ENCODE peak calls at places on chromosomes 16 and 17, in four cellular contexts. G, K, B and F are unnamed samples.

GRCh38 chr17:83189013-83189672 is 109.7 kb downstream of the METRNL start:
- DNase-seq in G (no peak), K (no peak), B (no peak), F (no peak)

GRCh38 chr16:88566158-88566557 is 4.0 kb upstream of the ZC3H18 start:
- DNase-seq in G (no peak), K (no peak), B (peak; percentile 34), F (no peak)

GRCh38 chr17:80028030-80028429 is 7.6 kb downstream of the TBC1D16 start:
- DNase-seq in G (no peak), K (no peak), B (no peak), F (no peak)

GRCh38 chr16:47787695-47788094 is 326.6 kb downstream of the PHKB start:
- DNase-seq in G (no peak), K (no peak), B (no peak), F (no peak)

GRCh38 chr17:7745748-7746470 is 28.4 kb downstream of the DNAH2 start:
- DNase-seq in G (no peak), K (peak; percentile 61), B (peak; percentile 73), F (no peak)

GRCh38 chr16:88375236-88376052 is 7.3 kb upstream of the ZNF469 start:
- DNase-seq in G (no peak), K (no peak), B (no peak), F (no peak)

GRCh38 chr17:27602721-27603445 is 28.1 kb upstream of the LGALS9 start:
- DNase-seq in G (peak; percentile 88), K (peak; percentile 42), B (no peak), F (peak; percentile 38)

GRCh38 chr16:11205754-11206459 is 50.1 kb downstream of the SOCS1 start:
- DNase-seq in G (no peak), K (peak; percentile 53), B (no peak), F (no peak)

GRCh38 chr17:80774146-80774545 is 217.5 kb upstream of the CHMP6 start:
- DNase-seq in G (no peak), K (no peak), B (no peak), F (no peak)

GRCh38 chr16:87966685-87967185 is 15.5 kb downstream of the BANP start:
- DNase-seq in G (no peak), K (no peak), B (no peak), F (no peak)

GRCh38 chr17:48178327-48178726 is 70.8 kb downstream of the SNX11 start:
- DNase-seq in G (no peak), K (no peak), B (no peak), F (no peak)

GRCh38 chr16:84339766-84340165 is 28.6 kb upstream of the ATP2C2 start:
- DNase-seq in G (no peak), K (no peak), B (no peak), F (no peak)

GRCh38 chr16:17369441-17369951 is 101.3 kb downstream of the XYLT1 start:
- DNase-seq in G (no peak), K (no peak), B (no peak), F (no peak)

GRCh38 chr16:9919460-9919859 is 262.8 kb downstream of the GRIN2A start:
- DNase-seq in G (no peak), K (no peak), B (no peak), F (no peak)

GRCh38 chr17:33560165-33560564 is 267.1 kb upstream of the ASIC2 start:
- DNase-seq in G (no peak), K (no peak), B (no peak), F (no peak)

GRCh38 chr16:50275428-50276127 is 9.2 kb downstream of the ADCY7 start:
- DNase-seq in G (no peak), K (no peak), B (no peak), F (no peak)

GRCh38 chr16:50272687-50273381 is 6.5 kb downstream of the ADCY7 start:
- DNase-seq in G (no peak), K (no peak), B (no peak), F (no peak)

GRCh38 chr16:50274771-50275415 is 8.5 kb downstream of the ADCY7 start:
- DNase-seq in G (no peak), K (no peak), B (no peak), F (no peak)

GRCh38 chr16:50273382-50273690 is 7.0 kb downstream of the ADCY7 start:
- DNase-seq in G (no peak), K (no peak), B (no peak), F (no peak)

DNA sequence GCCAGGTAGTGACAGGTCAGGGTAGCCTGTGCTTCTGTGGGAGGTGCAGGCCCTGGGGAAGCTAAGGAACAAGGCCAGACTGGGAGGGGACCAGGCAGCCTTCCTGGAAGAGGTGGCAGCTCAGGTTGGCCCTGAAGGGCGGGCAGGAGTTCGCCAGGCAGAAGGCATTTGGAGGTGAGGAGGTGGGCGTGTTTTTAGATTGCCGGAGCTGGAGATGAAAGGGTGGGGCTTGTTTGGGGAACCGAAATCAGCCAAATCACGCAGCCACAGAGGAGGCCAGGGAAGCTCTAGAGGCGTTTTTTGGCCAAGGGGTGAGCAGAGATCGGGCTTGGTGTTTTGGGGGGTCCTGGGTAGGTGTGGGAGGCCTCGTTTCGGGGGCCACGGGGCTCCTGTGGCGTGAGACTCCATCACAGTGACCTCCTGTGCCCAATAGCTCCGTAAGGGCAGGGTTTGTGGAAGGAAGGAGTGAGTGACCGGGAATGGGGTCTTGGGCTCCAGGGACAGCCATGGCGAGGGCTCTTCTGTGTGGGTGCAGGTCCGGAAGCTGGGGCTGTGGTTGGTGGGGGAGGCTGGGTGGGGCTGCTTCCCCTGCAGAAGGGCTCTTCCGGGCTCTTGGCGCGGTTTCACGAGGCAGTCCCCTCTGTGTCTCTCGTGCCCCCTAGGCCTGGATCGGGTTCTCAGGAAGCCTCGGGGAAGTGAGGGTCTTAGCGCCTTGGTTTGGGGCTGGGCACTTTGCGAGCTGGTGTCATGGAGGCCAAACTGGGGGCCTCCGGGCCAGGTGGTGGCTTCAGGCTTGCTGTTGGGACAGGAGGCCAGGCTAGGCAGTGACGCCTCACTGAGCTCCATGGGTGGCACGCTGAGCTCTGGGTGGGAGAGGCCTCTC is 7.8 kb downstream of the ADCY7 start:
- DNase-seq in G (peak; percentile 54), K (no peak), B (no peak), F (no peak)
- TF ChIP-seq SIN3A in G (no peak), K (no peak), B (no peak), F (no peak)

GRCh38 chr16:4465977-4466779 is 8.2 kb downstream of the NMRAL1 start:
- DNase-seq in G (no peak), K (no peak), B (no peak), F (no peak)
- TF ChIP-seq POLR2AphosphoS5 in G (no peak), K (no peak), B (no peak), F (no peak)

DNA sequence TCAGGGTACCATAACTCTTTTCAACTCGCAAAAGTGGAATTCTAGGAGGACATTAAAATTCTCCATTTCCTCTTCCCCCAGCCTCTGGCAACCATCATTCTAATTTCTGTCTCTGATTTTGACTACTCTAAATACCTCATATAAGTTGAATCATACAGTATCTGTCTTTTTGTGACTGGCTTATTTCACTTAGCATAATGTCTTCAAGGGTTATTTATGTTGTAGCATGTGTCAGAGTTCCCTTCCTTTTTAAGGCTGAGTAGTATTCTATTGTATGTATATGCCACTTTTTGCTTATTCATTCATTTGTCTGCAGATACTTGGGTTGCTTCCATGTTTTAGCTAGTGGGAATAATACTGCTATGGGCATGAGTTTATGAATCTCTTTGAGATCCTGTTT is 12.0 kb downstream of the RNF135 start:
- DNase-seq in G (no peak), K (no peak), B (no peak), F (no peak)
- TF ChIP-seq TCF7L2 in G (no peak), K (no peak), B (no peak), F (no peak)

GRCh38 chr16:1541293-1542165 is 8.1 kb downstream of the TMEM204 start:
- DNase-seq in G (no peak), K (no peak), B (no peak), F (no peak)
- TF ChIP-seq SIN3A in G (no peak), K (no peak), B (no peak), F (no peak)

GRCh38 chr17:76260669-76261068 is 4.5 kb upstream of the UBALD2 start:
- DNase-seq in G (no peak), K (no peak), B (no peak), F (no peak)
- TF ChIP-seq POLR2AphosphoS5 in G (no peak), K (no peak), B (no peak), F (no peak)

GRCh38 chr17:45046536-45047125 is 4.8 kb downstream of the DCAKD start:
- DNase-seq in G (no peak), K (no peak), B (no peak), F (no peak)
- TF ChIP-seq TCF7L2 in G (no peak), K (no peak), B (no peak), F (no peak)

GRCh38 chr16:73020409-73020884 is 27.5 kb downstream of the ZFHX3 start:
- DNase-seq in G (no peak), K (peak; percentile 92), B (peak; percentile 72), F (peak; percentile 33)
- TF ChIP-seq SIN3A in G (no peak), K (peak; percentile 86), B (no peak), F (no peak)

GRCh38 chr17:78173025-78173715 is 4.8 kb downstream of the SYNGR2 start:
- DNase-seq in G (no peak), K (no peak), B (no peak), F (no peak)
- TF ChIP-seq POLR2AphosphoS5 in G (peak; percentile 55), K (no peak), B (no peak), F (no peak)

GRCh38 chr16:50925758-50926357 is 184.0 kb downstream of the CYLD start:
- DNase-seq in G (no peak), K (no peak), B (no peak), F (no peak)

GRCh38 chr16:50928065-50928464 is 186.2 kb downstream of the CYLD start:
- DNase-seq in G (no peak), K (peak; percentile 14), B (no peak), F (no peak)

DNA sequence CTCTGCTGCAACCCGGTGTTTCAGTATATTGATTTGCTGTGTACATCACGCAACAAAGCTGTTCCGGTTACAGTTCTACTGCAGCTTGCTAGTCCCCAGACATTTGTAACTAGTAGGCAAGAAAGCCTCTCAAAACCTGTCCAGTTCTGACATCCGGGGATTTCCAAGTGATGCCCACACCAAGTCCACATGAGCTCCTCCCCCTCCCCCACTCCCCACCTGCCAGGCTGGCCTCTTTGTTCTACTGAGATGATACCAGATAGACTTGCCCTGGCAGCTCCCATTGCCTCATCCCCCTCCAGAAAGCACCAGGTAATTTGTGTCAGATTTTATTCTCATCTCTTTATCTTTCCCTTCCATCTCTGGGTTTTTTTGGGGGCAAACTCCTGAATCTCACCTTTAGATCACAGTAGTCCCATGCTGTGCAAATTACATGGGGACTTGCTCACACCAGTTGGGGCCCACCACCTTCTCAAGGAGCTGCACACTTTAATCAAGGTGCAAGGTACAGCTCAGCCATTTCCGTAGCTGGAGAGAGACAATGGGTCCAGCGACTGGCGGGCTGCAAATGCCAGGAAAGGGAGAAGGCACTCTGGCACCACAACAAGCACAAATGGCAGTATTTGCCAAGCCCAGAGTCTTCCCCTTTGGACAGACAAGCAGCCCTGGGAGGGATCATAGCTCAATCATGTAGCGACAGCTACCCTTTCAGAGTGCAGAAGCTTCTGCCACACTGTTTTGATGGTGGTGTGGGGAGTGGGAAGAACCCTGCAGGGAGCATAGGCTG is 183.1 kb downstream of the CYLD start:
- DNase-seq in G (no peak), K (no peak), B (no peak), F (no peak)
- TF ChIP-seq TCF7L2 in G (no peak), K (no peak), B (no peak), F (no peak)

GRCh38 chr17:66301418-66301863 is 972 bp upstream of the PRKCA start:
- DNase-seq in G (no peak), K (no peak), B (no peak), F (no peak)

GRCh38 chr17:66299721-66300120 is 2.7 kb upstream of the PRKCA start:
- DNase-seq in G (no peak), K (no peak), B (no peak), F (no peak)

GRCh38 chr17:66302761-66303626 is 581 bp downstream of the PRKCA start:
- DNase-seq in G (peak; percentile 57), K (peak; percentile 70), B (no peak), F (no peak)

GRCh38 chr17:66300956-66301355 is 1.5 kb upstream of the PRKCA start:
- DNase-seq in G (no peak), K (no peak), B (no peak), F (no peak)

GRCh38 chr17:66301864-66302741 is at the start of gene PRKCA:
- DNase-seq in G (peak; percentile 84), K (peak; percentile 54), B (peak; percentile 29), F (no peak)
- TF ChIP-seq SIN3A in G (peak; percentile 24), K (peak; percentile 80), B (no peak), F (peak; percentile 51)